ENCODE peak calls at places on chromosomes 16 and 17, in seven cellular contexts. M, E, J, S, D, U and F are unnamed samples.

GRCh38 chr17:77506371-77506991 is 365.7 kb downstream of the SEC14L1 start:
- DNase-seq in M (no peak), E (peak), J (no peak), S (no peak), D (no peak), U (no peak), F (peak)

GRCh38 chr16:17846030-17846429 is 375.3 kb upstream of the XYLT1 start:
- DNase-seq in M (no peak), E (no peak), J (no peak), S (no peak), D (no peak), U (no peak), F (no peak)

GRCh38 chr17:1222321-1222720 is 42.5 kb upstream of the ABR start:
- DNase-seq in M (no peak), E (no peak), J (no peak), S (no peak), D (no peak), U (peak), F (no peak)

GRCh38 chr16:22888791-22889190 is 74.8 kb downstream of the HS3ST2 start:
- DNase-seq in M (peak), E (no peak), J (no peak), S (no peak), D (no peak), U (no peak), F (no peak)

GRCh38 chr17:73718362-73718761 is 74.1 kb upstream of the SDK2 start:
- DNase-seq in M (no peak), E (no peak), J (no peak), S (no peak), D (no peak), U (no peak), F (no peak)

GRCh38 chr17:28253663-28254062 is 65.3 kb upstream of the TMEM97 start:
- DNase-seq in M (no peak), E (no peak), J (no peak), S (no peak), D (no peak), U (no peak), F (no peak)

GRCh38 chr17:60445144-60445543 is 22.9 kb downstream of the CHCT1 start:
- DNase-seq in M (no peak), E (no peak), J (no peak), S (no peak), D (no peak), U (no peak), F (no peak)

GRCh38 chr16:74100405-74101316 is 196.0 kb upstream of the PSMD7 start:
- DNase-seq in M (peak), E (no peak), J (no peak), S (no peak), D (no peak), U (no peak), F (no peak)

GRCh38 chr17:385195-385835 is 32.7 kb upstream of the RPH3AL start:
- DNase-seq in M (peak), E (peak), J (no peak), S (no peak), D (peak), U (no peak), F (peak)

GRCh38 chr17:73635101-73635767 is 9.0 kb downstream of the SDK2 start:
- DNase-seq in M (no peak), E (no peak), J (no peak), S (no peak), D (no peak), U (no peak), F (no peak)

GRCh38 chr16:2189252-2189893 is 7.0 kb downstream of the CASKIN1 start:
- DNase-seq in M (no peak), E (no peak), J (no peak), S (no peak), D (no peak), U (no peak), F (no peak)

GRCh38 chr17:56912105-56912999 is 1.5 kb downstream of the TRIM25 start:
- DNase-seq in M (no peak), E (no peak), J (no peak), S (no peak), D (no peak), U (no peak), F (no peak)

GRCh38 chr17:81261582-81262336 is 22.6 kb downstream of the NDUFAF8 start:
- DNase-seq in M (no peak), E (no peak), J (no peak), S (no peak), D (no peak), U (no peak), F (no peak)

GRCh38 chr16:76535-77272 is 1.3 kb upstream of the MPG start:
- DNase-seq in M (no peak), E (no peak), J (peak), S (no peak), D (peak), U (peak), F (peak)

GRCh38 chr16:30352488-30353401 is 2.4 kb downstream of the CD2BP2 start:
- DNase-seq in M (peak), E (no peak), J (no peak), S (no peak), D (no peak), U (no peak), F (no peak)
- TF ChIP-seq CTCF in M (peak), E (no peak), J (peak), S (no peak), D (no peak), U (no peak), F (no peak)

GRCh38 chr16:13781579-13782338 is 138.2 kb upstream of the ERCC4 start:
- DNase-seq in M (no peak), E (no peak), J (no peak), S (no peak), D (no peak), U (no peak), F (no peak)
- TF ChIP-seq CTCF in M (no peak), E (no peak), J (no peak), S (no peak), D (no peak), U (no peak), F (no peak)

DNA sequence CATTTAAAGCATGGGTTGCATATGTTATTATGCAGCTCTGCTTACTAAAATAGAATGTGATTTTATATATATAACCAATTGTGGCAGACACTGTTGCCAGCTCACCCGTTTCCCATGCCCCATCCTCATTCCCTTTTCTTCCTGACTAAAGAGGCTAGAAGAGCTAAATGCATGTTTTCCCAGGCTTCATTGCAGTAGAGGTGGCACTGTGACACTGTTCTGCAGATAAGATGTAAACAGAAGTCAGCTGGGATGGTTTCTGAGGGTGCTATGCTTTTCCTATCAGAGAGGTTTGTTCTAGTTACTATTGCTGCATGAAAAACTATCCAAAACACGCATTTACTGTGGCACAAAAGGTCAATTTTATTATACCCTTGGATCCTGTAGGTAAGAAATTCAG is 5.7 kb upstream of the TOB1 start:
- DNase-seq in M (no peak), E (no peak), J (no peak), S (no peak), D (no peak), U (no peak), F (no peak)
- TF ChIP-seq CTCF in M (no peak), E (no peak), J (no peak), S (no peak), D (no peak), U (no peak), F (no peak)

GRCh38 chr16:57797216-57797525 is 5.1 kb downstream of the KIFC3 start:
- DNase-seq in M (no peak), E (no peak), J (no peak), S (no peak), D (no peak), U (no peak), F (no peak)

GRCh38 chr16:57798267-57798810 is 4.0 kb downstream of the KIFC3 start:
- DNase-seq in M (no peak), E (no peak), J (no peak), S (no peak), D (no peak), U (no peak), F (no peak)

GRCh38 chr16:57794849-57795430 is 7.4 kb downstream of the KIFC3 start:
- DNase-seq in M (no peak), E (no peak), J (no peak), S (no peak), D (no peak), U (no peak), F (no peak)

GRCh38 chr16:57797526-57798266 is 4.6 kb downstream of the KIFC3 start:
- DNase-seq in M (peak), E (no peak), J (no peak), S (peak), D (peak), U (peak), F (no peak)

DNA sequence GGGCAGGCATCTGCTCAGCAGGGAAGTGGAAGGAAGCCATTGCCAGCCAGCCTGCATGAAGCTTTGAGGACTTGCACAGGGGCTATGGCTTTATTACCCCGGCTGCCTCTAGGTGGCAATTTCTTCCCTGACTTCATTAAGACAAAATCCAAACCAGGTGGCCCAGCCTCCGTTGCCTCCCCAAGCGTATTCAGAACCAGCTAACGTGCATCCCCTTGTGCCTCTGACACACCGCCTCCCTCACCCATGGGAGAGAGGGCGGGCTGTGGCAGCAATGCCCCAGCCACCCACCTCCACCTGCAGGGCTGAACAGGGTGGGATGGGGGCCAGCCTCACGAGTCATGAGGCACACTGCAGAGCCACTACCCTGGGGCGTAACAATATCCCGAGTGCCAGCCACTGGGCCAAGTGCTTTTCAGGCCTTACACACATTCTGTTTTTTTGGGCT is 6.8 kb downstream of the KIFC3 start:
- DNase-seq in M (peak), E (no peak), J (no peak), S (peak), D (peak), U (peak), F (peak)
- TF ChIP-seq CTCF in M (peak), E (no peak), J (peak), S (peak), D (peak), U (peak), F (peak)

GRCh38 chr16:81140930-81141780 is 45.0 kb upstream of the GCSH start:
- DNase-seq in M (peak), E (no peak), J (no peak), S (no peak), D (peak), U (no peak), F (no peak)
- TF ChIP-seq CTCF in M (peak), E (no peak), J (peak), S (peak), D (peak), U (peak), F (no peak)